ENCODE peak calls at places on chromosomes 13 and 19, in six cellular contexts. G is CD4-positive, CD25-positive, alpha-beta regulatory T cell; P is tibial nerve; T is breast epithelium; U is ureter; X is fibroblast of lung. S is an unnamed sample.

GRCh38 chr13:77745784-77746183 is 48.3 kb downstream of the SLAIN1 start:
- DNase-seq in P (no peak), T (no peak), G (no peak), U (no peak), X (no peak), S (no peak)

GRCh38 chr19:28972144-28972543 is 240.8 kb downstream of the UQCRFS1 start:
- DNase-seq in X (no peak), T (no peak), U (no peak), P (no peak), G (no peak), S (no peak)

GRCh38 chr19:29277107-29277506 is 64.2 kb upstream of the UQCRFS1 start:
- DNase-seq in U (peak; percentile 70), G (peak; percentile 31), P (no peak), X (no peak), T (no peak), S (no peak)

GRCh38 chr19:35846038-35846668 is 6.2 kb downstream of the NPHS1 start:
- DNase-seq in G (no peak), U (no peak), T (no peak), P (no peak), X (no peak), S (peak; percentile 35)

GRCh38 chr13:22325761-22326160 is 654.9 kb downstream of the FGF9 start:
- DNase-seq in G (no peak), T (no peak), X (no peak), U (no peak), P (no peak), S (no peak)

GRCh38 chr19:10074153-10074552 is 12.0 kb upstream of the SHFL start:
- DNase-seq in T (no peak), G (peak; percentile 28), P (no peak), U (no peak), X (no peak), S (no peak)

GRCh38 chr19:34468400-34468799 is 13.2 kb upstream of the WTIP start:
- DNase-seq in G (no peak), T (no peak), X (no peak), U (no peak), P (no peak), S (no peak)

GRCh38 chr13:98919566-98919965 is 58.3 kb downstream of the DOCK9 start:
- DNase-seq in X (no peak), G (no peak), P (no peak), T (no peak), U (no peak), S (no peak)

GRCh38 chr13:21674271-21675009 is 3.6 kb downstream of the FGF9 start:
- DNase-seq in U (no peak), G (no peak), P (no peak), T (no peak), X (no peak), S (no peak)

GRCh38 chr13:75715598-75716523 is 79.7 kb downstream of the LMO7 start:
- DNase-seq in X (no peak), U (no peak), P (no peak), T (no peak), G (no peak), S (no peak)

GRCh38 chr19:18440421-18440877 is 2.5 kb upstream of the ISYNA1 start:
- DNase-seq in P (no peak), X (no peak), U (no peak), T (no peak), G (no peak), S (no peak)

GRCh38 chr19:547117-547516 is 3.3 kb downstream of the GZMM start:
- DNase-seq in P (no peak), G (no peak), X (no peak), U (no peak), T (no peak), S (no peak)

GRCh38 chr19:10007811-10008211 is 2.5 kb downstream of the COL5A3 start:
- DNase-seq in X (peak; percentile 47), T (no peak), P (peak; percentile 15), U (no peak), G (no peak), S (no peak)

GRCh38 chr13:105969761-105970160 is 565.7 kb downstream of the EFNB2 start:
- DNase-seq in P (no peak), X (peak; percentile 56), G (no peak), U (no peak), T (no peak), S (peak; percentile 57)

GRCh38 chr13:46687810-46688209 is 109.2 kb downstream of the ESD start:
- DNase-seq in U (no peak), T (no peak), G (no peak), P (no peak), X (peak; percentile 43), S (peak; percentile 56)

GRCh38 chr13:107210216-107211010 is 642.5 kb upstream of the ARGLU1 start:
- DNase-seq in T (no peak), P (no peak), G (no peak), U (no peak), X (peak; percentile 23), S (no peak)

GRCh38 chr19:2618611-2619010 is 83.9 kb downstream of the GNG7 start:
- DNase-seq in T (peak; percentile 45), U (no peak), X (peak; percentile 75), P (peak; percentile 57), G (peak; percentile 32), S (peak; percentile 62)

GRCh38 chr13:53311561-53311960 is 282.9 kb downstream of the OLFM4 start:
- DNase-seq in P (no peak), T (no peak), X (no peak), U (no peak), G (no peak), S (no peak)

GRCh38 chr13:23921451-23921888 is 24.2 kb upstream of the C1QTNF9B start:
- DNase-seq in G (no peak), U (no peak), X (peak; percentile 73), T (no peak), P (peak; percentile 27), S (peak; percentile 26)

GRCh38 chr19:6852001-6852400 is 35.4 kb upstream of the ADGRE1 start:
- DNase-seq in G (no peak), T (no peak), X (no peak), U (no peak), P (no peak), S (no peak)

GRCh38 chr19:36032251-36033104 is at the start of gene CLIP3:
- DNase-seq in P (peak; percentile 34), X (peak; percentile 59), U (peak; percentile 73), G (peak; percentile 29), T (no peak), S (no peak)

GRCh38 chr19:29618434-29618833 is 12.4 kb downstream of the POP4 start:
- DNase-seq in T (no peak), U (no peak), X (no peak), G (no peak), P (no peak), S (no peak)

GRCh38 chr19:56110515-56111448 is 10.3 kb downstream of the ZNF787 start:
- DNase-seq in G (no peak), P (no peak), X (no peak), T (no peak), U (no peak), S (no peak)

GRCh38 chr13:112447761-112448603 is 71.8 kb downstream of the SPACA7 start:
- DNase-seq in G (no peak), U (no peak), X (no peak), P (no peak), T (no peak), S (no peak)